ENCODE peak calls at places on chromosome 17, in six cellular contexts. One of them, this sample, is unnamed.

GRCh38 chr17:81395600-81396277 is 482 bp downstream of the BAHCC1 start:
- DNase-seq in AG04449: no peak
- DNase-seq in activated T-cell treated with anti-CD3 and anti-CD28 coated beads, Interleukin-2, amount 50 U/mL, for 1 hour: no peak
- DNase-seq in HEK293T: no peak
- DNase-seq in dorsolateral prefrontal cortex: no peak
- DNase-seq in AG08395: no peak
- DNase-seq in this sample: no peak

GRCh38 chr17:36504156-36504545 is 17.7 kb downstream of the ZNHIT3 start:
- DNase-seq in dorsolateral prefrontal cortex: no peak
- DNase-seq in HEK293T: no peak
- DNase-seq in AG08395: no peak
- DNase-seq in AG04449: no peak
- DNase-seq in activated T-cell treated with anti-CD3 and anti-CD28 coated beads, Interleukin-2, amount 50 U/mL, for 1 hour: no peak
- DNase-seq in this sample: no peak

GRCh38 chr17:74215332-74215727 is 2.0 kb downstream of the TTYH2 start:
- DNase-seq in activated T-cell treated with anti-CD3 and anti-CD28 coated beads, Interleukin-2, amount 50 U/mL, for 1 hour: no peak
- DNase-seq in HEK293T: no peak
- DNase-seq in dorsolateral prefrontal cortex: peak; percentile 62
- DNase-seq in AG04449: no peak
- DNase-seq in AG08395: no peak
- DNase-seq in this sample: no peak

GRCh38 chr17:34580685-34581445 is 1.5 kb downstream of the TMEM132E start:
- DNase-seq in AG04449: no peak
- DNase-seq in HEK293T: peak; percentile 25
- DNase-seq in AG08395: no peak
- DNase-seq in activated T-cell treated with anti-CD3 and anti-CD28 coated beads, Interleukin-2, amount 50 U/mL, for 1 hour: no peak
- DNase-seq in dorsolateral prefrontal cortex: no peak
- DNase-seq in this sample: no peak

GRCh38 chr17:49995055-49995738 is at the start of gene DLX3:
- DNase-seq in AG08395: peak; percentile 83
- DNase-seq in activated T-cell treated with anti-CD3 and anti-CD28 coated beads, Interleukin-2, amount 50 U/mL, for 1 hour: peak; percentile 40
- DNase-seq in AG04449: peak; percentile 12
- DNase-seq in HEK293T: peak; percentile 78
- DNase-seq in dorsolateral prefrontal cortex: peak; percentile 23
- DNase-seq in this sample: peak; percentile 40

GRCh38 chr17:37742114-37742761 is 2.6 kb downstream of the HNF1B start:
- DNase-seq in activated T-cell treated with anti-CD3 and anti-CD28 coated beads, Interleukin-2, amount 50 U/mL, for 1 hour: no peak
- DNase-seq in AG04449: no peak
- DNase-seq in HEK293T: no peak
- DNase-seq in AG08395: peak; percentile 26
- DNase-seq in dorsolateral prefrontal cortex: no peak
- DNase-seq in this sample: no peak

GRCh38 chr17:81513669-81514484 is 1.3 kb upstream of the ACTG1 start:
- DNase-seq in AG08395: peak; percentile 54
- DNase-seq in activated T-cell treated with anti-CD3 and anti-CD28 coated beads, Interleukin-2, amount 50 U/mL, for 1 hour: peak; percentile 63
- DNase-seq in HEK293T: no peak
- DNase-seq in AG04449: no peak
- DNase-seq in dorsolateral prefrontal cortex: peak; percentile 53
- DNase-seq in this sample: no peak

GRCh38 chr17:45382982-45383381 is 49.7 kb downstream of the ARHGAP27 start:
- DNase-seq in HEK293T: no peak
- DNase-seq in dorsolateral prefrontal cortex: no peak
- DNase-seq in activated T-cell treated with anti-CD3 and anti-CD28 coated beads, Interleukin-2, amount 50 U/mL, for 1 hour: no peak
- DNase-seq in AG08395: no peak
- DNase-seq in AG04449: no peak
- DNase-seq in this sample: no peak

GRCh38 chr17:14295676-14296075 is 5.2 kb upstream of the HS3ST3B1 start:
- DNase-seq in HEK293T: no peak
- DNase-seq in AG08395: no peak
- DNase-seq in dorsolateral prefrontal cortex: no peak
- DNase-seq in AG04449: no peak
- DNase-seq in activated T-cell treated with anti-CD3 and anti-CD28 coated beads, Interleukin-2, amount 50 U/mL, for 1 hour: no peak
- DNase-seq in this sample: no peak

GRCh38 chr17:31531336-31532160 is 140.1 kb downstream of the RAB11FIP4 start:
- DNase-seq in HEK293T: no peak
- DNase-seq in dorsolateral prefrontal cortex: no peak
- DNase-seq in AG04449: no peak
- DNase-seq in activated T-cell treated with anti-CD3 and anti-CD28 coated beads, Interleukin-2, amount 50 U/mL, for 1 hour: no peak
- DNase-seq in AG08395: no peak
- DNase-seq in this sample: no peak

GRCh38 chr17:78381601-78382168 is 3.2 kb downstream of the PGS1 start:
- DNase-seq in dorsolateral prefrontal cortex: no peak
- DNase-seq in activated T-cell treated with anti-CD3 and anti-CD28 coated beads, Interleukin-2, amount 50 U/mL, for 1 hour: peak; percentile 37
- DNase-seq in HEK293T: no peak
- DNase-seq in AG08395: peak; percentile 22
- DNase-seq in AG04449: no peak
- DNase-seq in this sample: no peak

GRCh38 chr17:2564876-2565275 is 28.6 kb upstream of the PAFAH1B1 start:
- DNase-seq in AG08395: no peak
- DNase-seq in HEK293T: no peak
- DNase-seq in AG04449: no peak
- DNase-seq in activated T-cell treated with anti-CD3 and anti-CD28 coated beads, Interleukin-2, amount 50 U/mL, for 1 hour: no peak
- DNase-seq in dorsolateral prefrontal cortex: no peak
- DNase-seq in this sample: no peak

GRCh38 chr17:65533056-65533745 is 28.2 kb downstream of the AXIN2 start:
- DNase-seq in activated T-cell treated with anti-CD3 and anti-CD28 coated beads, Interleukin-2, amount 50 U/mL, for 1 hour: no peak
- DNase-seq in AG04449: no peak
- DNase-seq in dorsolateral prefrontal cortex: no peak
- DNase-seq in AG08395: no peak
- DNase-seq in HEK293T: no peak
- DNase-seq in this sample: no peak

GRCh38 chr17:63545302-63545928 is 4.9 kb upstream of the DCAF7 start:
- DNase-seq in AG08395: no peak
- DNase-seq in HEK293T: no peak
- DNase-seq in AG04449: no peak
- DNase-seq in activated T-cell treated with anti-CD3 and anti-CD28 coated beads, Interleukin-2, amount 50 U/mL, for 1 hour: no peak
- DNase-seq in dorsolateral prefrontal cortex: no peak
- DNase-seq in this sample: no peak

GRCh38 chr17:48492401-48493298 is 38.2 kb downstream of the HOXB1 start:
- DNase-seq in AG04449: no peak
- DNase-seq in AG08395: peak; percentile 80
- DNase-seq in activated T-cell treated with anti-CD3 and anti-CD28 coated beads, Interleukin-2, amount 50 U/mL, for 1 hour: peak; percentile 76
- DNase-seq in HEK293T: peak; percentile 90
- DNase-seq in dorsolateral prefrontal cortex: no peak
- DNase-seq in this sample: no peak

GRCh38 chr17:34709108-34709779 is 129.9 kb downstream of the TMEM132E start:
- DNase-seq in activated T-cell treated with anti-CD3 and anti-CD28 coated beads, Interleukin-2, amount 50 U/mL, for 1 hour: no peak
- DNase-seq in dorsolateral prefrontal cortex: no peak
- DNase-seq in HEK293T: no peak
- DNase-seq in AG08395: no peak
- DNase-seq in AG04449: no peak
- DNase-seq in this sample: no peak

GRCh38 chr17:80859004-80859941 is 132.4 kb upstream of the CHMP6 start:
- DNase-seq in AG04449: peak; percentile 76
- DNase-seq in dorsolateral prefrontal cortex: peak; percentile 75
- DNase-seq in activated T-cell treated with anti-CD3 and anti-CD28 coated beads, Interleukin-2, amount 50 U/mL, for 1 hour: no peak
- DNase-seq in AG08395: peak; percentile 86
- DNase-seq in HEK293T: no peak
- DNase-seq in this sample: peak; percentile 81

GRCh38 chr17:75740215-75740614 is 19.0 kb downstream of the ITGB4 start:
- DNase-seq in AG08395: no peak
- DNase-seq in HEK293T: no peak
- DNase-seq in AG04449: no peak
- DNase-seq in dorsolateral prefrontal cortex: no peak
- DNase-seq in activated T-cell treated with anti-CD3 and anti-CD28 coated beads, Interleukin-2, amount 50 U/mL, for 1 hour: no peak
- DNase-seq in this sample: no peak

GRCh38 chr17:63961355-63962207 is 11.1 kb downstream of the SCN4A start:
- DNase-seq in AG08395: peak; percentile 71
- DNase-seq in HEK293T: peak; percentile 98
- DNase-seq in AG04449: no peak
- DNase-seq in activated T-cell treated with anti-CD3 and anti-CD28 coated beads, Interleukin-2, amount 50 U/mL, for 1 hour: no peak
- DNase-seq in dorsolateral prefrontal cortex: no peak
- DNase-seq in this sample: no peak

GRCh38 chr17:19237389-19238166 is 412 bp downstream of the EPN2 start:
- DNase-seq in AG08395: no peak
- DNase-seq in AG04449: no peak
- DNase-seq in HEK293T: peak; percentile 24
- DNase-seq in activated T-cell treated with anti-CD3 and anti-CD28 coated beads, Interleukin-2, amount 50 U/mL, for 1 hour: no peak
- DNase-seq in dorsolateral prefrontal cortex: no peak
- DNase-seq in this sample: no peak

GRCh38 chr17:21012736-21013135 is 30.1 kb downstream of the USP22 start:
- DNase-seq in HEK293T: no peak
- DNase-seq in activated T-cell treated with anti-CD3 and anti-CD28 coated beads, Interleukin-2, amount 50 U/mL, for 1 hour: no peak
- DNase-seq in AG04449: no peak
- DNase-seq in dorsolateral prefrontal cortex: no peak
- DNase-seq in AG08395: no peak
- DNase-seq in this sample: no peak

GRCh38 chr17:55140751-55141150 is 124.0 kb upstream of the HLF start:
- DNase-seq in dorsolateral prefrontal cortex: no peak
- DNase-seq in AG04449: no peak
- DNase-seq in AG08395: no peak
- DNase-seq in activated T-cell treated with anti-CD3 and anti-CD28 coated beads, Interleukin-2, amount 50 U/mL, for 1 hour: no peak
- DNase-seq in HEK293T: no peak
- DNase-seq in this sample: no peak

GRCh38 chr17:57499648-57500049 is 243.3 kb downstream of the MSI2 start:
- DNase-seq in dorsolateral prefrontal cortex: no peak
- DNase-seq in HEK293T: peak; percentile 45
- DNase-seq in AG08395: peak; percentile 74
- DNase-seq in AG04449: no peak
- DNase-seq in activated T-cell treated with anti-CD3 and anti-CD28 coated beads, Interleukin-2, amount 50 U/mL, for 1 hour: no peak
- DNase-seq in this sample: no peak

GRCh38 chr17:48626470-48627241 is 498 bp upstream of the HOXB9 start:
- DNase-seq in activated T-cell treated with anti-CD3 and anti-CD28 coated beads, Interleukin-2, amount 50 U/mL, for 1 hour: peak; percentile 49
- DNase-seq in AG08395: peak; percentile 71
- DNase-seq in AG04449: no peak
- DNase-seq in dorsolateral prefrontal cortex: no peak
- DNase-seq in HEK293T: peak; percentile 92
- DNase-seq in this sample: no peak

GRCh38 chr17:59378621-59379194 is 47.3 kb downstream of the YPEL2 start:
- DNase-seq in activated T-cell treated with anti-CD3 and anti-CD28 coated beads, Interleukin-2, amount 50 U/mL, for 1 hour: no peak
- DNase-seq in dorsolateral prefrontal cortex: no peak
- DNase-seq in AG04449: peak; percentile 72
- DNase-seq in HEK293T: no peak
- DNase-seq in AG08395: peak; percentile 94
- DNase-seq in this sample: peak; percentile 77

GRCh38 chr17:66915204-66915611 is 49.3 kb upstream of the CACNG4 start:
- DNase-seq in AG08395: peak; percentile 28
- DNase-seq in HEK293T: no peak
- DNase-seq in activated T-cell treated with anti-CD3 and anti-CD28 coated beads, Interleukin-2, amount 50 U/mL, for 1 hour: no peak
- DNase-seq in dorsolateral prefrontal cortex: no peak
- DNase-seq in AG04449: no peak
- DNase-seq in this sample: no peak

GRCh38 chr17:3738562-3739295 is 15.0 kb downstream of the HASPIN start:
- DNase-seq in AG04449: no peak
- DNase-seq in activated T-cell treated with anti-CD3 and anti-CD28 coated beads, Interleukin-2, amount 50 U/mL, for 1 hour: peak; percentile 67
- DNase-seq in HEK293T: no peak
- DNase-seq in AG08395: no peak
- DNase-seq in dorsolateral prefrontal cortex: peak; percentile 59
- DNase-seq in this sample: no peak

GRCh38 chr17:59362811-59363205 is 31.4 kb downstream of the YPEL2 start:
- DNase-seq in HEK293T: no peak
- DNase-seq in dorsolateral prefrontal cortex: no peak
- DNase-seq in activated T-cell treated with anti-CD3 and anti-CD28 coated beads, Interleukin-2, amount 50 U/mL, for 1 hour: no peak
- DNase-seq in AG08395: no peak
- DNase-seq in AG04449: no peak
- DNase-seq in this sample: no peak

GRCh38 chr17:73191443-73192218 is 1.2 kb upstream of the COG1 start:
- DNase-seq in activated T-cell treated with anti-CD3 and anti-CD28 coated beads, Interleukin-2, amount 50 U/mL, for 1 hour: peak; percentile 71
- DNase-seq in AG04449: no peak
- DNase-seq in dorsolateral prefrontal cortex: peak; percentile 79
- DNase-seq in HEK293T: peak; percentile 66
- DNase-seq in AG08395: peak; percentile 74
- DNase-seq in this sample: no peak

GRCh38 chr17:40100419-40100668 is at the start of gene NR1D1:
- DNase-seq in activated T-cell treated with anti-CD3 and anti-CD28 coated beads, Interleukin-2, amount 50 U/mL, for 1 hour: no peak
- DNase-seq in dorsolateral prefrontal cortex: no peak
- DNase-seq in HEK293T: no peak
- DNase-seq in AG08395: no peak
- DNase-seq in AG04449: no peak
- DNase-seq in this sample: no peak

GRCh38 chr17:75498726-75499213 is 16.6 kb downstream of the CASKIN2 start:
- DNase-seq in HEK293T: no peak
- DNase-seq in AG08395: no peak
- DNase-seq in activated T-cell treated with anti-CD3 and anti-CD28 coated beads, Interleukin-2, amount 50 U/mL, for 1 hour: no peak
- DNase-seq in dorsolateral prefrontal cortex: no peak
- DNase-seq in AG04449: no peak
- DNase-seq in this sample: no peak

GRCh38 chr17:75632863-75633483 is at the start of gene SMIM5:
- DNase-seq in AG08395: peak; percentile 96
- DNase-seq in activated T-cell treated with anti-CD3 and anti-CD28 coated beads, Interleukin-2, amount 50 U/mL, for 1 hour: peak; percentile 85
- DNase-seq in dorsolateral prefrontal cortex: peak; percentile 98
- DNase-seq in AG04449: peak; percentile 36
- DNase-seq in HEK293T: peak; percentile 91
- DNase-seq in this sample: peak; percentile 71

GRCh38 chr17:60628252-60628889 is 28.4 kb downstream of the PPM1D start:
- DNase-seq in dorsolateral prefrontal cortex: no peak
- DNase-seq in AG04449: no peak
- DNase-seq in HEK293T: no peak
- DNase-seq in activated T-cell treated with anti-CD3 and anti-CD28 coated beads, Interleukin-2, amount 50 U/mL, for 1 hour: no peak
- DNase-seq in AG08395: no peak
- DNase-seq in this sample: no peak

This sample was measured in GM04504.